ENCODE peak calls at places on chromosomes 2 and 18, in six cellular contexts. One of them, this sample, is unnamed.

GRCh38 chr2:165777522-165778186 is 16.4 kb downstream of the GALNT3 start:
- DNase-seq in AG04450: no peak
- DNase-seq in stomach: no peak
- DNase-seq in cardiac muscle cell: no peak
- DNase-seq in CD4-positive, CD25-positive, alpha-beta regulatory T cell: peak; percentile 29
- DNase-seq in thoracic aorta: no peak
- DNase-seq in this sample: no peak

GRCh38 chr2:45554073-45554742 is 56.9 kb downstream of the SRBD1 start:
- DNase-seq in AG04450: no peak
- DNase-seq in stomach: no peak
- DNase-seq in cardiac muscle cell: no peak
- DNase-seq in CD4-positive, CD25-positive, alpha-beta regulatory T cell: no peak
- DNase-seq in thoracic aorta: no peak
- DNase-seq in this sample: no peak

GRCh38 chr2:100981011-100981410 is 21.1 kb upstream of the RPL31 start:
- DNase-seq in AG04450: no peak
- DNase-seq in stomach: no peak
- DNase-seq in cardiac muscle cell: no peak
- DNase-seq in CD4-positive, CD25-positive, alpha-beta regulatory T cell: no peak
- DNase-seq in thoracic aorta: no peak
- DNase-seq in this sample: no peak

GRCh38 chr18:32296851-32297250 is 107.0 kb downstream of the MEP1B start:
- DNase-seq in AG04450: no peak
- DNase-seq in stomach: no peak
- DNase-seq in cardiac muscle cell: no peak
- DNase-seq in CD4-positive, CD25-positive, alpha-beta regulatory T cell: no peak
- DNase-seq in thoracic aorta: no peak
- DNase-seq in this sample: no peak

GRCh38 chr2:67565761-67566160 is 168.6 kb downstream of the ETAA1 start:
- DNase-seq in AG04450: no peak
- DNase-seq in stomach: peak; percentile 51
- DNase-seq in cardiac muscle cell: no peak
- DNase-seq in CD4-positive, CD25-positive, alpha-beta regulatory T cell: no peak
- DNase-seq in thoracic aorta: no peak
- DNase-seq in this sample: no peak

GRCh38 chr2:163182764-163183354 is 344.3 kb upstream of the KCNH7 start:
- DNase-seq in AG04450: no peak
- DNase-seq in stomach: no peak
- DNase-seq in cardiac muscle cell: peak; percentile 10
- DNase-seq in CD4-positive, CD25-positive, alpha-beta regulatory T cell: no peak
- DNase-seq in thoracic aorta: no peak
- DNase-seq in this sample: no peak

GRCh38 chr2:66674087-66674486 is 239.2 kb downstream of the MEIS1 start:
- DNase-seq in AG04450: no peak
- DNase-seq in stomach: no peak
- DNase-seq in cardiac muscle cell: no peak
- DNase-seq in CD4-positive, CD25-positive, alpha-beta regulatory T cell: no peak
- DNase-seq in thoracic aorta: no peak
- DNase-seq in this sample: no peak

GRCh38 chr2:237324446-237325236 is 89.3 kb downstream of the COL6A3 start:
- DNase-seq in AG04450: peak; percentile 74
- DNase-seq in stomach: no peak
- DNase-seq in cardiac muscle cell: no peak
- DNase-seq in CD4-positive, CD25-positive, alpha-beta regulatory T cell: no peak
- DNase-seq in thoracic aorta: no peak
- DNase-seq in this sample: no peak

GRCh38 chr18:11055721-11056120 is 93.6 kb downstream of the PIEZO2 start:
- DNase-seq in AG04450: no peak
- DNase-seq in stomach: no peak
- DNase-seq in cardiac muscle cell: no peak
- DNase-seq in CD4-positive, CD25-positive, alpha-beta regulatory T cell: no peak
- DNase-seq in thoracic aorta: no peak
- DNase-seq in this sample: no peak

GRCh38 chr2:96083064-96083889 is 33.1 kb downstream of the ADRA2B start:
- DNase-seq in AG04450: no peak
- DNase-seq in stomach: no peak
- DNase-seq in cardiac muscle cell: no peak
- DNase-seq in CD4-positive, CD25-positive, alpha-beta regulatory T cell: no peak
- DNase-seq in thoracic aorta: no peak
- DNase-seq in this sample: no peak

GRCh38 chr2:85706604-85707296 is 12.6 kb downstream of the GNLY start:
- DNase-seq in AG04450: no peak
- DNase-seq in stomach: no peak
- DNase-seq in cardiac muscle cell: no peak
- DNase-seq in CD4-positive, CD25-positive, alpha-beta regulatory T cell: no peak
- DNase-seq in thoracic aorta: no peak
- DNase-seq in this sample: no peak

DNA sequence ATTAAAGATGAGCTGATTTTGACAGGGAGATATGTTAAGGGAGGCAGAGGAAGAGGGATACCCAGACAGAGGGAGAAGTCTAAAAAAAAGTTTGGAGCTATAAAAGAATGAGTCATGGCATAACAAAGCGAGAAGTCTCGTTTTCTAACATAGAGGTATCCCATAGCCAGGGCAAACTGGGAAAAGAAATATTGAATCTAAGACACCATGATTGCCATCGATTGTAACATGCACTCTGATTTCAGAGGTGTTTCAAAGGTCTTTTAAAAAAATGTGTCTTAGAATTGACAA is 110.7 kb downstream of the MDH1 start:
- DNase-seq in AG04450: no peak
- DNase-seq in stomach: no peak
- DNase-seq in cardiac muscle cell: no peak
- DNase-seq in CD4-positive, CD25-positive, alpha-beta regulatory T cell: no peak
- DNase-seq in thoracic aorta: no peak
- DNase-seq in this sample: no peak
- H3K27ac ChIP-seq in AG04450: no peak overlapping the region
- H3K27ac ChIP-seq in stomach: no peak overlapping the region
- H3K27ac ChIP-seq in cardiac muscle cell: no peak overlapping the region
- H3K27ac ChIP-seq in CD4-positive, CD25-positive, alpha-beta regulatory T cell: no peak overlapping the region
- H3K27ac ChIP-seq in thoracic aorta: peak overlapping the region; percentile 16
- H3K27ac ChIP-seq in this sample: no peak overlapping the region

GRCh38 chr18:62877448-62878221 is 162.3 kb downstream of the PHLPP1 start:
- DNase-seq in AG04450: no peak
- DNase-seq in stomach: no peak
- DNase-seq in cardiac muscle cell: peak; percentile 71
- DNase-seq in CD4-positive, CD25-positive, alpha-beta regulatory T cell: no peak
- DNase-seq in thoracic aorta: no peak
- DNase-seq in this sample: no peak
- H3K27ac ChIP-seq in AG04450: no peak overlapping the region
- H3K27ac ChIP-seq in stomach: peak overlapping the region; percentile 7
- H3K27ac ChIP-seq in cardiac muscle cell: peak overlapping the region; percentile 91
- H3K27ac ChIP-seq in CD4-positive, CD25-positive, alpha-beta regulatory T cell: no peak overlapping the region
- H3K27ac ChIP-seq in thoracic aorta: peak overlapping the region; percentile 17
- H3K27ac ChIP-seq in this sample: no peak overlapping the region

DNA sequence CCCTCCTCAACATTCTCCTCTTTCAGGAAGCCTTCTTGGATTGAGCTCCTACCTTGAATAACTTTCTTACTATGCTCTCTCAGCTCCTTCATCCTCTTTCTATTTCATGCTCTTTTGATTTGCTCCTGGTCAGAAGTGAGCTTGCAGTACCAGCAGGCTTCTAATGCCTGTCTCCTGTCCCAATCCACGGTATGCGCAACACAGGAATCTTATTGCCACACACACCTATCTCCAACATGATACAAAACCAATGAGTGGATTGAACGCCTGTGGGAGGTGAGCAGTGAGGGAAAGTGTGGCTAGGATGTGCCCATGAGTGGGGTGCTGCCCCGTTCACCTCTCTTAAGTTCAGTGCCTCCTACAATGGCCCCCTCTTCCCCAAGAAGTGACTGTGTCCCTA is 132.8 kb downstream of the CELF4 start:
- DNase-seq in AG04450: no peak
- DNase-seq in stomach: no peak
- DNase-seq in cardiac muscle cell: no peak
- DNase-seq in CD4-positive, CD25-positive, alpha-beta regulatory T cell: no peak
- DNase-seq in thoracic aorta: no peak
- DNase-seq in this sample: no peak
- H3K27ac ChIP-seq in AG04450: no peak overlapping the region
- H3K27ac ChIP-seq in stomach: no peak overlapping the region
- H3K27ac ChIP-seq in cardiac muscle cell: no peak overlapping the region
- H3K27ac ChIP-seq in CD4-positive, CD25-positive, alpha-beta regulatory T cell: no peak overlapping the region
- H3K27ac ChIP-seq in thoracic aorta: no peak overlapping the region
- H3K27ac ChIP-seq in this sample: no peak overlapping the region

DNA sequence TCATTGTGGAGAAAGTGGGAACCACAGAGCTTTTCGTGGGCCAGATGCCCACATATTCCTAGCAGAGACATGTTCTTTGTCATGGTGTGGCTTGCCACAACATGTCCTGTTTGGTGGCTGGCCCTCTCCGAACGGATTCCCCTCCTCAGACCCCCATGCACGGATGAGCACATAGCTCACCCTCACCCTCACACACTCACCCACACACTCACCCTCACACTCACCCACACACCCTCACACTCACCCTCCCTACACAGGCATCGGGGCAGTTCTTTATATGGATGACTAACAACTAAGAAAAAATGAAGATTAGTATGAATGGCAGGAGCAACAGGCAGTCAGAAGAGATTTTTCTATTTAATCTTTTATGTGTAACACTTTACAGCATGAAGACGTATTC is 149.9 kb downstream of the ZNF236 start:
- DNase-seq in AG04450: no peak
- DNase-seq in stomach: no peak
- DNase-seq in cardiac muscle cell: no peak
- DNase-seq in CD4-positive, CD25-positive, alpha-beta regulatory T cell: no peak
- DNase-seq in thoracic aorta: no peak
- DNase-seq in this sample: no peak
- H3K27ac ChIP-seq in AG04450: no peak overlapping the region
- H3K27ac ChIP-seq in stomach: no peak overlapping the region
- H3K27ac ChIP-seq in cardiac muscle cell: no peak overlapping the region
- H3K27ac ChIP-seq in CD4-positive, CD25-positive, alpha-beta regulatory T cell: no peak overlapping the region
- H3K27ac ChIP-seq in thoracic aorta: no peak overlapping the region
- H3K27ac ChIP-seq in this sample: no peak overlapping the region

GRCh38 chr2:174951746-174952145 is 53.4 kb downstream of the CHN1 start:
- DNase-seq in AG04450: peak; percentile 65
- DNase-seq in stomach: no peak
- DNase-seq in cardiac muscle cell: peak; percentile 31
- DNase-seq in CD4-positive, CD25-positive, alpha-beta regulatory T cell: no peak
- DNase-seq in thoracic aorta: no peak
- DNase-seq in this sample: no peak

GRCh38 chr2:174952607-174953006 is 52.6 kb downstream of the CHN1 start:
- DNase-seq in AG04450: no peak
- DNase-seq in stomach: no peak
- DNase-seq in cardiac muscle cell: no peak
- DNase-seq in CD4-positive, CD25-positive, alpha-beta regulatory T cell: no peak
- DNase-seq in thoracic aorta: no peak
- DNase-seq in this sample: no peak

GRCh38 chr2:174945601-174946260 is 59.5 kb downstream of the CHN1 start:
- DNase-seq in AG04450: no peak
- DNase-seq in stomach: no peak
- DNase-seq in cardiac muscle cell: no peak
- DNase-seq in CD4-positive, CD25-positive, alpha-beta regulatory T cell: no peak
- DNase-seq in thoracic aorta: no peak
- DNase-seq in this sample: no peak

DNA sequence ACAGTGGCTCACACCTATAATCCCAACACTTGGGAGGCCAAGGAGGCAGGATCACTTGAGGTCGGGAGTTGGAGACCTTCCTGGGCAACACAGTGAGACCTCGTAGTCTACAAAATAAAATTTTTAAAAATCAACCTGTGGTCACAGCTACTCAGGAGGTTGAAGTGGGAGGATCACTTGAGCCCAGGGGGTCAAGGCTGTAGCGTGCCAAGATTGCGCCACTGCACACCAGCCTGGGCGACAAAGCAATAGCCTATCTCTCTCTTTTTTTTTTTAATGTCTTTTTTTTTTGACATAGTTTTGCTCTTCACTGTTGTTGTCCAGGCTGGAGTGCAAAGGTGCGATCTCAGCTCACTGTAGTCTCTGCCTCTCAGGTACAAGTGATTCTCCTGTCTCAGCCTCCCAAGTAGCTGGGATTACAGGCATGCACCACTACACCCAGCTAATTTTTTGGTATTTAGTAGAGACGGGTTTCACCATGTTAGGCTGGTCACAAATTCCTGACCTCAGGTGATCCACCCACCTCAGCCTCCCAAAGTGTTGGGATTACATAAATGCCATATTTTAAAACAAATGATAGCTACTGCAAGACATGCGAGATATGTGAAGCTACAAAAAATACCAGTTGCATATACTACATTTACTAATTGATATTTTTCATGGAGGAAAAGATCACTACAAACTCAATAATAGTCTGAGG is 55.0 kb downstream of the CHN1 start:
- DNase-seq in AG04450: no peak
- DNase-seq in stomach: no peak
- DNase-seq in cardiac muscle cell: no peak
- DNase-seq in CD4-positive, CD25-positive, alpha-beta regulatory T cell: no peak
- DNase-seq in thoracic aorta: no peak
- DNase-seq in this sample: no peak
- H3K27ac ChIP-seq in AG04450: no peak overlapping the region
- H3K27ac ChIP-seq in stomach: no peak overlapping the region
- H3K27ac ChIP-seq in cardiac muscle cell: no peak overlapping the region
- H3K27ac ChIP-seq in CD4-positive, CD25-positive, alpha-beta regulatory T cell: no peak overlapping the region
- H3K27ac ChIP-seq in thoracic aorta: no peak overlapping the region
- H3K27ac ChIP-seq in this sample: no peak overlapping the region

GRCh38 chr2:191508738-191509137 is 169.2 kb upstream of the NABP1 start:
- DNase-seq in AG04450: no peak
- DNase-seq in stomach: no peak
- DNase-seq in cardiac muscle cell: no peak
- DNase-seq in CD4-positive, CD25-positive, alpha-beta regulatory T cell: no peak
- DNase-seq in thoracic aorta: no peak
- DNase-seq in this sample: no peak
- H3K27ac ChIP-seq in AG04450: no peak overlapping the region
- H3K27ac ChIP-seq in stomach: no peak overlapping the region
- H3K27ac ChIP-seq in cardiac muscle cell: no peak overlapping the region
- H3K27ac ChIP-seq in CD4-positive, CD25-positive, alpha-beta regulatory T cell: no peak overlapping the region
- H3K27ac ChIP-seq in thoracic aorta: no peak overlapping the region
- H3K27ac ChIP-seq in this sample: no peak overlapping the region

This sample was measured in CD8-positive, alpha-beta memory T cell.